ENCODE peak calls at places on chromosomes 11 and 22, in four cellular contexts. L is K562, V is HepG2, W is GM12878. H is an unnamed sample.

GRCh38 chr11:110818032-110818687 is 105.9 kb upstream of the ARHGAP20 start:
- DNase-seq in W (no peak), L (no peak), V (no peak), H (no peak)

GRCh38 chr22:19974233-19974861 is 32.7 kb upstream of the TXNRD2 start:
- DNase-seq in W (no peak), L (peak; percentile 93), V (peak; percentile 75), H (peak; percentile 91)

GRCh38 chr11:65593518-65594414 is 1.8 kb downstream of the KCNK7 start:
- DNase-seq in L (peak; percentile 64), W (no peak), V (no peak), H (peak; percentile 84)

GRCh38 chr11:10418950-10419310 is 36.1 kb upstream of the AMPD3 start:
- DNase-seq in W (no peak), L (no peak), V (no peak), H (no peak)

GRCh38 chr22:17638182-17638431 is 450 bp upstream of the BCL2L13 start:
- DNase-seq in W (no peak), L (no peak), V (no peak), H (no peak)

GRCh38 chr11:22407899-22408298 is 69.7 kb downstream of the SLC17A6 start:
- DNase-seq in W (no peak), V (no peak), L (no peak), H (no peak)

GRCh38 chr11:64624869-64625481 is 34.0 kb downstream of the SLC22A12 start:
- DNase-seq in V (no peak), L (no peak), W (no peak), H (no peak)

GRCh38 chr11:10117709-10118341 is 176.2 kb downstream of the SBF2 start:
- DNase-seq in W (no peak), V (peak; percentile 7), L (no peak), H (no peak)

GRCh38 chr22:30607939-30608338 is 965 bp downstream of the TCN2 start:
- DNase-seq in V (no peak), W (no peak), L (no peak), H (no peak)

GRCh38 chr22:19522881-19523239 is 1.4 kb downstream of the CLDN5 start:
- DNase-seq in W (no peak), V (no peak), L (no peak), H (no peak)

GRCh38 chr11:96049426-96049825 is 125.5 kb upstream of the MTMR2 start:
- DNase-seq in W (no peak), V (no peak), L (no peak), H (no peak)

GRCh38 chr11:66467034-66467659 is 442 bp downstream of the PELI3 start:
- DNase-seq in W (no peak), V (no peak), L (peak; percentile 51), H (no peak)

GRCh38 chr22:25839755-25840154 is 97.8 kb downstream of the MYO18B start:
- DNase-seq in V (no peak), L (no peak), W (no peak), H (no peak)

GRCh38 chr22:28917747-28918543 is 34.6 kb downstream of the ZNRF3 start:
- DNase-seq in W (no peak), L (no peak), V (peak; percentile 86), H (peak; percentile 48)

GRCh38 chr11:109933126-109933525 is 160.1 kb upstream of the ZC3H12C start:
- DNase-seq in L (peak; percentile 31), W (no peak), V (no peak), H (no peak)

GRCh38 chr22:31895317-31896133 is 48.8 kb upstream of the YWHAH start:
- DNase-seq in L (peak; percentile 88), W (no peak), V (no peak), H (no peak)

GRCh38 chr11:19664896-19665548 is 47.6 kb upstream of the NAV2 start:
- DNase-seq in L (no peak), W (no peak), V (no peak), H (no peak)

GRCh38 chr22:48743601-48744282 is 1083.9 kb downstream of the BRD1 start:
- DNase-seq in L (no peak), V (no peak), W (no peak), H (no peak)

DNA sequence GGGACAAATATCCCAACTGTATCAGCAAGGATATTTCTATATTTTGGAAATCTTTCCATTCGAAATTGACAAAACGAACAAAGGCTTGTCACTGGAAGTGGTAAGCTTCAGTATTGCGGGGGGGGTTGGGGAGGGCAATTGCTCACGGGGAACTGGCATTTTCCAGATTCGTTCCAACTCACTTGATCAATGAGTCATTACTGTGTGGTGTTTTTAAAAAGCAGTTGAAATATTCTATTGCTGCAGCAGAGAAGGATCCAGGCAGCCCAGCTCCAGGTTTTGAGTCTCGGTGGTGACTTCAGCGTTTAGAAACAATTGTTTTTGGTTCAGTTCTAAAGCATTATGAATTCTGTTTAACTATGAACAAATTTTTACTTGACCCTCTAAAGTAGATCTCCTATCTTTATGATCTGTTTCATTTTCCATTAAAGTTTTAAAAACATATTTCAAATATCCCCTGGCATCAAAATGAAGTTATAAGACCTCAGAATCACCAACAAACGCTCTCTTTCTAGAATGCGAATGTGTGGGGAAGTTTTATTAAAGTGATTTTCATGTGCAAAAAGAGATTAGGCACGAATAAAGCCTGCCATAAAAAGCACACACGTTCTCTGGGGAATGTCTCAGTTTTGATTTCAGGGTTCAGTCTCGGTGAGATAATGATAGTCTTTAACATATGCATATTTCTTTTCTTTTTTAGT is 33.7 kb upstream of the FBLN1 start:
- DNase-seq in V (no peak), L (no peak), W (no peak), H (no peak)
- TF ChIP-seq REST in V (no peak), L (no peak), W (no peak), H (no peak)

GRCh38 chr11:74933765-74934164 is 15.1 kb downstream of the XRRA1 start:
- DNase-seq in L (no peak), V (no peak), W (no peak), H (no peak)
- TF ChIP-seq NFIC in L (no peak), V (no peak), W (no peak), H (no peak)

GRCh38 chr11:6682936-6683861 is at the start of gene MRPL17:
- DNase-seq in V (peak; percentile 98), L (peak; percentile 99), W (peak; percentile 99), H (peak; percentile 95)
- TF ChIP-seq REST in V (no peak), L (peak; percentile 44), W (peak; percentile 10), H (no peak)

DNA sequence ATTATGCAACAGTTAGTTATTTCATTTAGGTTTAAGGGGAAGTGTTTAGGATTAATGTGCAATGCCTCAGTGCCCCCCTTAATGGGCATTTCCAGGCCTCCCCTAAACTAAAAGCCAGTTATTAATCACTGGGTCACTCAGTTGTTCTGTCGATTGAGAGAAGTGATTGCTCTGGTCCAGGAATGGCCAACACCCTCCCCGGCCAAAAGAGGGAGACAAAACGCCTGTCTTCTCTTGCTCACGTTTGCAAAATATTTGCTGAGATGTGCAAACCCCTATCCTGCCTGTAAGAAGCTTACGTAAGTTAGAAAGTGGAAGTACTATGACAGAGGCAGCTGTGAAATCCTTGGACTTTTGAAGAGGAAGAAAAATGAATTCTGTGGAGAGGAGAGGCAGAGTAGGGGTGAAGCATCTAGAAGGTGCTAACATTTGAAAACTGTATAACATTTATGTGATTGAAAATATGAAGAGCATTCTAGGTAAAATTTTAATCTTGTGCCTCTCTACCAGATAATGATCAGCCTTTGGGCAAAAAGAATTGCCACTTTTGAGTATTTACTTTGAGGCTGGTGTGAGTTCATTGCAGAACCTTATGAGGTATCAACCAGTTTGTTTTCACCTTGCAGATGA is 37.7 kb downstream of the NTM start:
- DNase-seq in L (peak; percentile 37), V (peak; percentile 38), W (no peak), H (peak; percentile 45)
- TF ChIP-seq NFIC in L (no peak), V (no peak), W (no peak), H (no peak)

GRCh38 chr11:113331988-113332387 is 17.6 kb downstream of the TTC12 start:
- DNase-seq in L (no peak), W (no peak), V (no peak), H (no peak)

GRCh38 chr11:113332638-113333329 is 18.4 kb downstream of the TTC12 start:
- DNase-seq in L (no peak), V (no peak), W (no peak), H (no peak)

GRCh38 chr11:113334183-113334582 is 19.8 kb downstream of the TTC12 start:
- DNase-seq in W (no peak), V (no peak), L (no peak), H (no peak)

GRCh38 chr11:113331436-113331835 is 17.1 kb downstream of the TTC12 start:
- DNase-seq in W (no peak), L (no peak), V (no peak), H (peak; percentile 21)

GRCh38 chr11:113329725-113330124 is 15.3 kb downstream of the TTC12 start:
- DNase-seq in V (no peak), W (no peak), L (no peak), H (no peak)
- TF ChIP-seq REST in V (no peak), W (no peak), L (no peak), H (no peak)

GRCh38 chr11:83007909-83008580 is 63.7 kb downstream of the RAB30 start:
- DNase-seq in L (peak; percentile 95), W (no peak), V (peak; percentile 88), H (peak; percentile 72)

GRCh38 chr11:83007477-83007876 is 64.2 kb downstream of the RAB30 start:
- DNase-seq in V (no peak), L (no peak), W (no peak), H (no peak)

GRCh38 chr11:83004855-83005556 is 66.7 kb downstream of the RAB30 start:
- DNase-seq in W (no peak), L (no peak), V (no peak), H (no peak)

GRCh38 chr11:83008581-83008923 is 63.1 kb downstream of the RAB30 start:
- DNase-seq in L (no peak), W (no peak), V (peak; percentile 54), H (no peak)

GRCh38 chr11:83006877-83007330 is 64.8 kb downstream of the RAB30 start:
- DNase-seq in W (peak; percentile 75), V (no peak), L (no peak), H (peak; percentile 64)
- TF ChIP-seq NFIC in W (peak; percentile 51), V (no peak), L (no peak), H (no peak)

GRCh38 chr11:72813740-72814138 is 472 bp upstream of the ATG16L2 start:
- DNase-seq in V (peak; percentile 65), L (peak; percentile 86), W (no peak), H (peak; percentile 91)
- TF ChIP-seq REST in V (no peak), L (no peak), W (no peak), H (no peak)

GRCh38 chr11:74417860-74418508 is 19.8 kb upstream of the PGM2L1 start:
- DNase-seq in W (no peak), V (no peak), L (no peak), H (no peak)

GRCh38 chr11:74418509-74418895 is 20.3 kb upstream of the PGM2L1 start:
- DNase-seq in L (no peak), W (no peak), V (peak; percentile 6), H (no peak)

GRCh38 chr11:74412733-74413359 is 14.6 kb upstream of the PGM2L1 start:
- DNase-seq in W (no peak), L (no peak), V (no peak), H (no peak)

DNA sequence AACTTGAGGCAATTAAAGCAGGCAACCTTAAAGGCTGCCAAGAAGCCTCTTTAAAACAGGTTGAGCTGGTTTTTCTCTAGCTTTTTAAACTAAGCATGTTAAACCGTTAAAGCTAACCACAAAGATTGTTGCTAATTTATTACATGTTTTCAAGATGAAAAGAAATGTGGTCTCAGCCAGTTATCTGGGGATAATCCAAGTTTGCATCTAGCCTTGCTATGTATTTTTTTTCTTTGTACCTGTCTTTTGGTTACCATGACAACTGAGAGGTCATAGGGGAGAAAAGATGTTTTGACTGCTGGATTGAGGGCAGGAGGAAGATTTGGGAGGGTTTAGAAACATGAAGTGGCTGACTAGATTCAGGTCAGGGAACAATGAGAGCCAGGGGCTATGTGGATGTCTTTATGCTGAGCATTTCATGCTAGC is 19.2 kb upstream of the PGM2L1 start:
- DNase-seq in L (no peak), W (no peak), V (no peak), H (no peak)
- TF ChIP-seq NFIC in L (no peak), W (no peak), V (no peak), H (no peak)

H was measured in SK-N-SH.